ENCODE peak calls at places on chromosomes 6 and 20, in seven cellular contexts. U, R, M, W, X, J and I are unnamed samples.

GRCh38 chr20:2538931-2539330 is 2.6 kb downstream of the TMC2 start:
- DNase-seq in X (no peak), J (no peak), M (no peak), W (no peak), U (no peak), R (no peak), I (no peak)

GRCh38 chr6:51959744-51960383 is 127.5 kb downstream of the PKHD1 start:
- DNase-seq in J (no peak), X (peak; percentile 61), M (peak; percentile 0), W (peak; percentile 86), U (peak; percentile 60), R (no peak), I (peak; percentile 70)

GRCh38 chr6:52552278-52552643 is 24.6 kb downstream of the TRAM2 start:
- DNase-seq in W (no peak), J (no peak), R (no peak), U (no peak), M (no peak), X (peak; percentile 25), I (no peak)

GRCh38 chr20:38165089-38165965 is at the start of gene TGM2:
- DNase-seq in J (peak; percentile 84), R (no peak), X (peak; percentile 27), W (peak; percentile 96), M (peak; percentile 74), U (no peak), I (no peak)

GRCh38 chr6:1525364-1526038 is 84.2 kb upstream of the FOXC1 start:
- DNase-seq in W (no peak), M (no peak), J (no peak), U (no peak), X (no peak), R (no peak), I (no peak)

GRCh38 chr6:30819287-30819917 is 64.9 kb upstream of the DDR1 start:
- DNase-seq in R (peak; percentile 69), X (no peak), W (no peak), J (no peak), U (no peak), M (no peak), I (no peak)

GRCh38 chr6:160297310-160297709 is 38.7 kb upstream of the SLC22A2 start:
- DNase-seq in X (no peak), J (no peak), W (peak; percentile 68), M (no peak), U (no peak), R (no peak), I (no peak)

GRCh38 chr6:13902922-13903321 is 21.8 kb upstream of the RNF182 start:
- DNase-seq in M (no peak), W (no peak), U (no peak), J (no peak), X (no peak), R (no peak), I (peak; percentile 42)

GRCh38 chr6:159540152-159540551 is 152.9 kb downstream of the SOD2 start:
- DNase-seq in M (no peak), X (no peak), U (no peak), J (no peak), R (no peak), W (no peak), I (no peak)

GRCh38 chr6:151012321-151013294 is 147.1 kb downstream of the MTHFD1L start:
- DNase-seq in M (no peak), W (no peak), R (no peak), J (no peak), U (no peak), X (no peak), I (no peak)

GRCh38 chr6:72624557-72625160 is 2.8 kb downstream of the KCNQ5 start:
- DNase-seq in M (peak; percentile 38), W (no peak), J (no peak), U (no peak), R (no peak), X (peak; percentile 40), I (no peak)

GRCh38 chr6:89817481-89817880 is 2.1 kb downstream of the MDN1 start:
- DNase-seq in W (no peak), R (no peak), J (no peak), U (no peak), M (no peak), X (no peak), I (no peak)

GRCh38 chr6:45690846-45691245 is 313.1 kb upstream of the SUPT3H start:
- DNase-seq in X (no peak), U (no peak), J (no peak), W (no peak), R (no peak), M (no peak), I (peak; percentile 50)

GRCh38 chr6:137237413-137238170 is 18.4 kb upstream of the IFNGR1 start:
- DNase-seq in R (no peak), W (no peak), U (peak; percentile 79), M (no peak), J (no peak), X (no peak), I (peak; percentile 53)

GRCh38 chr20:51910202-51911050 is 108.1 kb upstream of the SALL4 start:
- DNase-seq in X (no peak), W (no peak), R (no peak), M (no peak), U (peak; percentile 64), J (no peak), I (no peak)

GRCh38 chr6:124961784-124962611 is at the start of gene RNF217:
- DNase-seq in X (peak; percentile 40), M (no peak), R (no peak), J (peak; percentile 69), U (peak; percentile 34), W (peak; percentile 89), I (no peak)

GRCh38 chr20:61295726-61296628 is 43.9 kb downstream of the CDH4 start:
- DNase-seq in X (no peak), R (no peak), M (no peak), J (no peak), U (no peak), W (no peak), I (no peak)

GRCh38 chr20:57266251-57267157 is at the start of gene BMP7:
- DNase-seq in J (no peak), U (no peak), X (peak; percentile 57), M (no peak), R (no peak), W (no peak), I (no peak)

GRCh38 chr20:48212806-48213509 is 427.7 kb upstream of the SULF2 start:
- DNase-seq in X (no peak), J (no peak), R (no peak), W (no peak), U (no peak), M (no peak), I (no peak)